ENCODE peak calls at places on chromosomes 5 and 9, in four cellular contexts. L, J, O and W are unnamed samples. For H3K27me3, the result is how much of the 10 kb centered on the place peaks cover.

GRCh38 chr9:111222757-111223156 is 107.3 kb downstream of the OR2K2 start:
- DNase-seq in L (no peak), O (no peak), J (no peak), W (no peak)

GRCh38 chr9:20606637-20607036 is 15.7 kb downstream of the MLLT3 start:
- DNase-seq in L (no peak), O (no peak), J (no peak), W (no peak)

GRCh38 chr5:116013207-116013777 is 19.0 kb upstream of the ARL14EPL start:
- DNase-seq in L (peak), O (no peak), J (no peak), W (no peak)

GRCh38 chr9:113463418-113464285 is at the start of gene RGS3:
- DNase-seq in L (peak), O (peak), J (no peak), W (peak)

GRCh38 chr5:124867064-124867707 is 120.7 kb upstream of the ZNF608 start:
- DNase-seq in J (no peak), L (peak), O (no peak), W (no peak)

GRCh38 chr9:127862075-127863011 is 7.9 kb upstream of the ENG start:
- DNase-seq in L (no peak), J (peak), O (peak), W (no peak)

GRCh38 chr5:111937091-111937490 is 180.1 kb upstream of the NREP start:
- DNase-seq in O (no peak), L (peak), J (no peak), W (no peak)

GRCh38 chr5:180133060-180133459 is 61.5 kb upstream of the RNF130 start:
- DNase-seq in O (no peak), L (no peak), J (no peak), W (peak)

GRCh38 chr5:31492824-31493223 is 39.1 kb downstream of the DROSHA start:
- DNase-seq in L (peak), J (no peak), O (no peak), W (peak)

GRCh38 chr9:128917151-128917849 is 3.5 kb upstream of the PHYHD1 start:
- DNase-seq in O (peak), L (peak), J (no peak), W (peak)

GRCh38 chr5:125634242-125634835 is 788.9 kb upstream of the GRAMD2B start:
- DNase-seq in J (peak), O (no peak), L (no peak), W (no peak)

GRCh38 chr9:13487071-13487470 is 207.6 kb upstream of the MPDZ start:
- DNase-seq in L (no peak), J (no peak), O (no peak), W (no peak)

GRCh38 chr5:141934099-141934844 is 10.6 kb downstream of the DELE1 start:
- DNase-seq in L (peak), J (no peak), O (peak), W (no peak)

GRCh38 chr9:129687391-129687790 is 21.9 kb downstream of the PRRX2 start:
- DNase-seq in J (no peak), O (no peak), L (no peak), W (no peak)

GRCh38 chr9:108755979-108756378 is 99.8 kb downstream of the ACTL7B start:
- DNase-seq in L (no peak), O (no peak), J (no peak), W (no peak)

GRCh38 chr9:69744688-69745380 is 15.0 kb downstream of the PTAR1 start:
- DNase-seq in L (peak), J (no peak), O (no peak), W (no peak)

GRCh38 chr5:15799014-15799413 is 299.0 kb downstream of the FBXL7 start:
- DNase-seq in J (no peak), O (no peak), L (no peak), W (no peak)

GRCh38 chr9:96029722-96030515 is 154.4 kb downstream of the ERCC6L2 start:
- DNase-seq in J (no peak), O (no peak), L (no peak), W (no peak)

GRCh38 chr5:134176523-134177196 is at the start of gene SKP1:
- DNase-seq in O (peak), L (peak), J (peak), W (peak)

GRCh38 chr5:103120607-103121200 is 603 bp downstream of the PPIP5K2 start:
- DNase-seq in L (peak), O (no peak), J (peak), W (peak)

GRCh38 chr5:119651496-119651895 is 22.1 kb downstream of the FAM170A start:
- DNase-seq in J (no peak), L (no peak), O (no peak), W (no peak)

GRCh38 chr5:179914032-179914755 is 6.5 kb upstream of the TBC1D9B start:
- DNase-seq in O (no peak), J (no peak), L (peak), W (no peak)

GRCh38 chr9:134458111-134458845 is 132.0 kb downstream of the RXRA start:
- DNase-seq in L (peak), J (no peak), O (no peak), W (no peak)

GRCh38 chr5:167916706-167917105 is 374.7 kb upstream of the WWC1 start:
- DNase-seq in J (no peak), O (peak), L (peak), W (peak)

GRCh38 chr9:137305060-137305787 is 3.2 kb upstream of the NRARP start:
- DNase-seq in J (peak), O (peak), L (peak), W (peak)

GRCh38 chr9:95085036-95085770 is 232.3 kb downstream of the FANCC start:
- DNase-seq in L (no peak), J (no peak), O (peak), W (no peak)

GRCh38 chr5:127650649-127651048 is 1.8 kb downstream of the CTXN3 start:
- DNase-seq in O (no peak), L (peak), J (no peak), W (no peak)

GRCh38 chr9:124019771-124020519 is 8.4 kb downstream of the LHX2 start:
- DNase-seq in O (peak), J (no peak), L (no peak), W (no peak)

GRCh38 chr9:124017929-124018730 is 6.6 kb downstream of the LHX2 start:
- DNase-seq in L (no peak), J (no peak), O (peak), W (peak)

GRCh38 chr9:124017064-124017928 is 5.7 kb downstream of the LHX2 start:
- DNase-seq in O (peak), L (no peak), J (no peak), W (peak)

GRCh38 chr9:124020520-124021384 is 9.2 kb downstream of the LHX2 start:
- DNase-seq in J (no peak), O (peak), L (no peak), W (peak)

GRCh38 chr9:124018731-124019697 is 7.4 kb downstream of the LHX2 start:
- DNase-seq in J (no peak), O (peak), L (no peak), W (peak)
- H3K27me3 ChIP-seq in J (under half), O (under half), L (half or more), W (half or more)

GRCh38 chr5:159091596-159091995 is 8.1 kb downstream of the EBF1 start:
- DNase-seq in L (no peak), O (no peak), J (no peak), W (no peak)

GRCh38 chr5:159089675-159090074 is 10.0 kb downstream of the EBF1 start:
- DNase-seq in L (no peak), J (no peak), O (no peak), W (no peak)

GRCh38 chr5:159092288-159092687 is 7.4 kb downstream of the EBF1 start:
- DNase-seq in J (no peak), O (no peak), L (no peak), W (no peak)

GRCh38 chr5:159088371-159088770 is 11.3 kb downstream of the EBF1 start:
- DNase-seq in L (no peak), J (no peak), O (no peak), W (no peak)

DNA sequence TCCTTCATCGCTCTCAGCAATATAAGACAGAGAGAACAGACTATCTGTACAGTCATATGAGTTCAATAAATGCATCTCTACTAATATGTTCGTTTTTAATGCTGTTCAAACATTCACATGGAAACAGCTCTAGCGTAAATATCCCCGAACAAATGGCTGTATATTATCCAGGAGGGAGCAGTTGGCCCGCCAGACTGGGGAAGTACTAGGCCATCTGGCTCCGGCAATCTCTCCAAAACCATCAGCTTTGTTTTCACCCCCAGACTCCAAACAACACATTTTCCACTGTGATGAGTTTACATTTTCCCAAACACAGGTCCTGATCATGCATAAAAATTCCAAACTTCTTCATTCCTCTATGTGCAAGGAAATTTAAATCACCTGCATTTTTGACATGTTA is 8.7 kb downstream of the EBF1 start:
- DNase-seq in O (no peak), L (no peak), J (no peak), W (no peak)
- H3K27me3 ChIP-seq in O (under half), L (under half), J (under half), W (half or more)

DNA sequence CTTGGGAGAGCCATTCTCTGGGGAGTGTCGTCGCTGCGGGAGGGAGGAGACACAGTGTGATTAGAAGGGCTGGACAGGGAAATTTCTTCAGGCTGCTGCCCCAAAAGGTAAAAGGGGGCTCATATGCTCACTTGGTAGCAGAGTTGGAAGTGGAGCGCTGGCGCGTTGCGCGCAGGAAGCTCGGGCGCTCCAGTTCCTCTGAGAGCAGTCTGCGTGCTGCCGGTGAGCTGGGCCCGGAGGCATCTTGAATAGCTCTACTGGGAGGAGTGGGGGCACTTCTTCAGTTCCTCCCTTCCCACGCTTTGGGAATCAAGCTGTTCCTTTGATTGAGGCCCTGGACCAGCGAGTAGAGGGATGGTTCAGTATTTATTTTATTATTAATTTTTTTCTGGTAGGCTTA is 2.7 kb downstream of the RXFP3 start:
- DNase-seq in L (no peak), J (no peak), O (no peak), W (no peak)
- H3K27me3 ChIP-seq in L (under half), J (half or more), O (under half), W (under half)

DNA sequence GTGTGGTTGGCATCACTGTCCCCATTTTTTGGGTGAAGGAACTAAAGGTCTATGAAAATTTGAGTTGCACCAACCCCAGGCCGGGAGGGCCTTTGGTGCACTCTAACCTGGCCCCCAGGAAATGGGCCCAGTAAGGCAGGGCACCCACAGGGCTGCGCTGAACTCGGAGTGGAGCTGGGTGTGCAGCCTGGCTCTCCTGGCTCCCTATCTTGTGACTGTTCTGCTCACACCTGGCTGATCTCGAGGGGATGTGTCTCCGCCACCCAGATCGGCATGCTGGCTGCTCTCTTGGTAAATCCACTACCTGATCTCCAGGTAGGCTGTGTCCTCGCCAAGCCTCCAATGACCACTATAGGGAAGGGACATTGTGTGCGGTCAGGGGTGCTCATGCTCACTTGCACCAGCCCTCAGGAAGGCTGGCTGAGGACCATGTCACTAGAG is 259.8 kb downstream of the NSG2 start:
- DNase-seq in O (no peak), J (no peak), L (no peak), W (no peak)
- H3K27me3 ChIP-seq in O (under half), J (under half), L (under half), W (under half)

GRCh38 chr9:126642009-126642744 is 28.4 kb downstream of the LMX1B start:
- DNase-seq in L (no peak), O (no peak), J (no peak), W (peak)

GRCh38 chr9:126643945-126644527 is 30.3 kb downstream of the LMX1B start:
- DNase-seq in L (no peak), O (no peak), J (peak), W (no peak)

GRCh38 chr9:126642839-126643238 is 29.1 kb downstream of the LMX1B start:
- DNase-seq in L (no peak), J (peak), O (no peak), W (peak)

GRCh38 chr9:126638571-126639132 is 24.9 kb downstream of the LMX1B start:
- DNase-seq in J (peak), L (no peak), O (no peak), W (peak)

DNA sequence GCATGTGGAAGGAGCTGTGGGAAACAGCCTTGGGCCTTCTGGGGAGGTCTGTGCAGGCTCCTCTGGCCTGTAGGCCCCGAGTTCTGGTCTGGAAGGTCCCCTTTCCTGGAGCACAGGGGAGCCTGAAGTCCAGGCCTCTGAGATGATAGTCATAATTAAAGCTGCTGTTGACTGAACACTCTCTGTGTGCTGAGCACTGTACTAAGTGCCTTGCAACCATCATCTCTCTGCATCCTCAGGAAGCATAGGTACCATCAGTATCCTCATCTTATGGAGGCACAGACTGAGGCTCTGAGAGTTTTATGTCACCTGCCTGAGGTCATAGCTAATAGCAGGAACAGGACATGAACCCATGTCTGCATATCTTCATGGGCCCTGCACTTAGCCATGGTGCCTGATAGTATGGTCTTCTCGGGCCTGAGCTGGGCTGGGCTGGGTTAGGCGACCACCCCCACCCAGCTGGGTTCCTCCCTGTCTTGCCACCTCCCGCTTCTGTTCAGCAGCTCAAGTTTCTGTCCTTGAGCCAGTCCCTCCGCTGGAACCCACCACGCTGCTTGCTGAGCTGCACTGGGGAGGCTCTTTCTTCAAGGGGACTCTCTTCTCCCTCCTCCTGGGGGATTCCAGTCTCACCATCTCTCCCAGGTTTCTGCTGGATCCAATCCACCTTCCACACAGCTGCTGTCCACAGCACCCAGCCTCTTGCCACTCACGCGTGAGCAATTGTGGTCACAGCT is 27.6 kb downstream of the LMX1B start:
- DNase-seq in O (no peak), L (no peak), J (no peak), W (no peak)
- H3K27me3 ChIP-seq in O (under half), L (half or more), J (under half), W (half or more)

DNA sequence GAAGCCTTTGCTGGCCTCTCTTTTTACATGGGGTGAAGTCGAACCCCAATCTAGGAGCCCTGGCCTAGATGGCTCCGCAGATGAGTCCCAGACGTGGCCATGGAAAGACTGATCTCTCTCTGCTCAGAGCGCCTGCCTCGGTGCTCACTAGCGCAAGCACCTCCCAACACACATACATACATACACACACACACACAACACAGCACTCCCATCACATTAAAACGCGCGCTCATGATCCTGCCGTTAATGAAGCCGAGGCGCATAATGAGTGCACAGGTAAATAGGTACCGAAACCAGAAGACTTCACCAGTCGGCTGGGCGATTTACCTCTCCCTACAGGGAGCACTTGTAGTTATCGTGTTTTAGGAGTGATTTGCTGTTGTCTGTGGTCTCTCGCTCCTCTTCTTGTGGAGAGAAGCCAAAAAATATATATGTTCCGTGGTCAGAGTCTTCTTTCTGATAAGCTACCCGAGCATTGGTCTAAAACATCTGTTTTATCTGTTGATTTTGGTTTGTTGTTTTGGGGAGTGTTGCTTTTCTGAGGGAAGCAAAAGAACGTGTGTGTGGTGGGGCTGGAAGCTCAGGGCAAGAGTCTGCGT is 207.7 kb downstream of the MEF2C start:
- DNase-seq in J (peak), L (peak), O (no peak), W (no peak)
- H3K27me3 ChIP-seq in J (under half), L (half or more), O (under half), W (half or more)

GRCh38 chr5:139900546-139901250 is 105.1 kb downstream of the PSD2 start:
- DNase-seq in L (no peak), J (no peak), O (peak), W (peak)
- H3K27me3 ChIP-seq in L (under half), J (under half), O (under half), W (half or more)

DNA sequence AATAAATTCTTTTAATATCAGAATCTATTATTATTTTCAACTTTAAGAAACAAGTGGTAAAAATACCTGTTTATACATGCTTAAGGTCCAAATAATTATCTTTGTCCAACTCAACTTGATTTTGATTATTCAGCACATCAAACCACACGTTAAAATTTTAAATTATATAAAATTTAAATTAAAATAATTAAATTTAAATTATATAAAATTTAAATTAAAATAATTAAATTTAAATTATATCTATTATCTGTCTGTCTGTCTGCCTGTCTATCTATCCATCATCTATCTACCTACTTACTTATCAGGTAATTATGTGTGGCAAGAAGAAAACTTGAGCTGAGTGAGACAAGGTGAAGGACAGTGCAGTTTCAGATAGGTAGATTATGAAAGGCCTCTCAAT is 605.3 kb upstream of the RIOK2 start:
- DNase-seq in O (no peak), J (no peak), L (no peak), W (no peak)
- H3K27me3 ChIP-seq in O (under half), J (under half), L (under half), W (under half)

DNA sequence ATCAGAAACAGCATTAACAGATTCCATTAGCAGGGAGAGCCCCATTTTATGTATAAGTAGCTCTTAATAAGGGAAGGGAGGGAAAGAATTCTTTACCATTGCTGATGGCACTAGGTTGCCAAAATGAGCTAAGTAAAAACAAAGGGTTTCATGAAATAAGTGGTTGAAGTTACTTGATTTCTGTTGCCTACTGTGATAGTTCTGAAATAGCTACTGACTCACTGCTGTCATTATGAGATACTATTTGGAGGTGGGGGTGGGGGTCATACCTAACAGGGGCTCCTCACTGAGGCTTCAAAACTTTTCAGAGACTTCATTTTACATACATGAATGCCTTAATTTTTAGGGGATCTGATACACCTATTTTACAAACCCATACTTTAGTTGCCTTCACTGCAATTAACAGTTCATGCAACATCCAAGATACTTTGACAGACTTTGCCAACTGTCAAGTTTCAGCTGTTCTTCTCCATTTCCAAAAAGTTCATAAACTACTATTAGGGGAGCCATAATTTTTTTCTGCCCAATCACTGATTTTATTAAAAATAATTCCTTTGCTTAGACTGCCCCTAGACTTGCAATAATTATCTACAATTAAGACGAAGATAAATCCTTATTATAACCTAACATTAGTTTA is 4.6 kb downstream of the HOMER1 start:
- DNase-seq in O (no peak), L (no peak), J (no peak), W (no peak)
- H3K27me3 ChIP-seq in O (under half), L (under half), J (under half), W (under half)

DNA sequence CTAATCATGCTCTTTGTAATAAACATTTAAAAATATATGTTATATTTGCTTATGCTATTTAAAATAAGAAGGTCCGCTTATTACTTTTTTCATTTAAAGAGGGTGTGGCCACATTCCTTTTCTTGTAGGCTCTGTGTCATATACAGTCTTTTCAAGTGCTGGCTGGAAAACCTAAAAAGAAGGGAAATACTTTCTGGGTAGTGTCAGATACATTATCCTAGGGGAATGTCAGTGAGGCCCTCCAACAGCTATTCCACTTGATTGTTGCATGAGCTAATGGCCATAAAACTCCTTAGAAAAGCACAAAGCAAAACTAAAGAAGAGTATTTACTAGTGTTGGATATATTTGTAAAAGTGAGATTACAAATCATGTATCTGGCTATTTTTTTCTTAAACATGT is 780 bp downstream of the ANXA1 start:
- DNase-seq in J (no peak), L (peak), O (no peak), W (no peak)
- H3K27me3 ChIP-seq in J (under half), L (under half), O (under half), W (under half)